ENCODE peak calls at places on chromosomes 6 and 20, in six cellular contexts. S, I, T, Y, C and N are unnamed samples.

GRCh38 chr6:122789078-122789861 is at the start of gene SMPDL3A:
- DNase-seq in S (peak), I (peak), T (peak), Y (peak), C (peak), N (peak)

GRCh38 chr6:16723833-16724232 is 37.4 kb downstream of the ATXN1 start:
- DNase-seq in S (peak), I (no peak), T (no peak), Y (peak), C (peak), N (peak)

GRCh38 chr6:37648465-37649330 is 49.0 kb downstream of the MDGA1 start:
- DNase-seq in S (no peak), I (no peak), T (peak), Y (no peak), C (no peak), N (no peak)

GRCh38 chr6:127971945-127972391 is 71.1 kb upstream of the THEMIS start:
- DNase-seq in S (peak), I (no peak), T (no peak), Y (no peak), C (peak), N (peak)

GRCh38 chr6:33850294-33850693 is 46.5 kb upstream of the MLN start:
- DNase-seq in S (no peak), I (peak), T (no peak), Y (no peak), C (no peak), N (no peak)

GRCh38 chr6:4661391-4661790 is 114.8 kb upstream of the CDYL start:
- DNase-seq in S (no peak), I (no peak), T (no peak), Y (no peak), C (no peak), N (no peak)

GRCh38 chr6:81241717-81242116 is 510.8 kb downstream of the TENT5A start:
- DNase-seq in S (peak), I (no peak), T (no peak), Y (no peak), C (peak), N (peak)

GRCh38 chr20:53622247-53623114 is 28.8 kb upstream of the ZNF217 start:
- DNase-seq in S (peak), I (no peak), T (no peak), Y (no peak), C (no peak), N (no peak)

GRCh38 chr6:151317995-151318365 is 73.4 kb downstream of the ZBTB2 start:
- DNase-seq in S (no peak), I (no peak), T (no peak), Y (no peak), C (no peak), N (no peak)

GRCh38 chr6:19463925-19464324 is 373.2 kb upstream of the ID4 start:
- DNase-seq in S (no peak), I (no peak), T (no peak), Y (no peak), C (no peak), N (no peak)

GRCh38 chr20:5706797-5707196 is 43.4 kb upstream of the SHLD1 start:
- DNase-seq in S (no peak), I (no peak), T (no peak), Y (no peak), C (no peak), N (no peak)

DNA sequence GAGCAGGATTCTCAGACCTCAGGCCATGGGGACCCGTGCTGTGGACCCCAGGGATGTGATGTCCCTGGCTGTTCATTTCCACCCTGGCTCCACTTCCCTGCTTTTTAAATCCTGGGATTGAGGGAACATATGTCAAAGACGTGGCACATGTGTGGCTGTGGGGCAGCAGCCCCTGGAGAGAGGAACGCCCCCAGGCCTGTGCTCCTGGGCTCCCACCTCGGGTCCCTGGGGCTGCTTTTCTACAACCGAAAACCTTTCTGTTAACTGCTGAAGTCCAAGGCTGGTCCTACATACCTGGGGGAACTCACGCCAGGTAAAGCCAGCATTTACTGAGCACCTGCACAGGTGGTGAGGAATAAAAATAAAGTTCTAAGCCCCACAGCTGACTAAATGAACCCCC is 102.3 kb upstream of the FRMD1 start:
- DNase-seq in S (no peak), I (no peak), T (no peak), Y (no peak), C (no peak), N (no peak)
- TF ChIP-seq POLR2A in S (no peak), I (no peak), T (no peak), Y (no peak), C (no peak), N (no peak)

GRCh38 chr20:64037498-64038213 is 1.7 kb downstream of the C20orf204 start:
- DNase-seq in S (no peak), I (no peak), T (peak), Y (no peak), C (no peak), N (no peak)

GRCh38 chr20:64035933-64036345 is at the start of gene C20orf204:
- DNase-seq in S (no peak), I (no peak), T (peak), Y (no peak), C (no peak), N (no peak)

GRCh38 chr20:64037199-64037497 is 1.2 kb downstream of the C20orf204 start:
- DNase-seq in S (no peak), I (no peak), T (no peak), Y (no peak), C (no peak), N (no peak)

GRCh38 chr20:64035066-64035932 is 683 bp upstream of the C20orf204 start:
- DNase-seq in S (no peak), I (no peak), T (no peak), Y (no peak), C (no peak), N (no peak)

GRCh38 chr20:64036346-64037198 is 590 bp downstream of the C20orf204 start:
- DNase-seq in S (no peak), I (no peak), T (peak), Y (no peak), C (no peak), N (no peak)
- TF ChIP-seq POLR2A in S (no peak), I (no peak), T (no peak), Y (no peak), C (peak), N (no peak)

GRCh38 chr6:44225579-44226325 is 2.4 kb downstream of the SLC29A1 start:
- DNase-seq in S (no peak), I (no peak), T (peak), Y (no peak), C (no peak), N (no peak)
- TF ChIP-seq POLR2A in S (no peak), I (no peak), T (no peak), Y (no peak), C (no peak), N (no peak)

GRCh38 chr6:41787219-41787917 is at the start of gene TOMM6:
- DNase-seq in S (peak), I (peak), T (peak), Y (peak), C (peak), N (peak)
- TF ChIP-seq POLR2A in S (peak), I (peak), T (peak), Y (peak), C (peak), N (peak)

GRCh38 chr6:28489366-28490190 is 26.0 kb downstream of the GPX6 start:
- DNase-seq in S (peak), I (peak), T (peak), Y (peak), C (peak), N (peak)
- TF ChIP-seq POLR2A in S (peak), I (no peak), T (peak), Y (no peak), C (no peak), N (peak)

GRCh38 chr6:166335378-166336366 is 6.7 kb downstream of the SFT2D1 start:
- DNase-seq in S (no peak), I (no peak), T (no peak), Y (no peak), C (no peak), N (no peak)

GRCh38 chr6:166333172-166333995 is 9.0 kb downstream of the SFT2D1 start:
- DNase-seq in S (no peak), I (no peak), T (no peak), Y (no peak), C (no peak), N (no peak)

GRCh38 chr6:166331503-166332133 is 10.7 kb downstream of the SFT2D1 start:
- DNase-seq in S (no peak), I (no peak), T (peak), Y (no peak), C (no peak), N (no peak)

GRCh38 chr6:166334878-166335277 is 7.5 kb downstream of the SFT2D1 start:
- DNase-seq in S (no peak), I (no peak), T (no peak), Y (no peak), C (no peak), N (no peak)

GRCh38 chr6:166330612-166331011 is 11.7 kb downstream of the SFT2D1 start:
- DNase-seq in S (no peak), I (peak), T (peak), Y (no peak), C (no peak), N (no peak)
- TF ChIP-seq POLR2A in S (no peak), I (no peak), T (no peak), Y (no peak), C (no peak), N (no peak)

DNA sequence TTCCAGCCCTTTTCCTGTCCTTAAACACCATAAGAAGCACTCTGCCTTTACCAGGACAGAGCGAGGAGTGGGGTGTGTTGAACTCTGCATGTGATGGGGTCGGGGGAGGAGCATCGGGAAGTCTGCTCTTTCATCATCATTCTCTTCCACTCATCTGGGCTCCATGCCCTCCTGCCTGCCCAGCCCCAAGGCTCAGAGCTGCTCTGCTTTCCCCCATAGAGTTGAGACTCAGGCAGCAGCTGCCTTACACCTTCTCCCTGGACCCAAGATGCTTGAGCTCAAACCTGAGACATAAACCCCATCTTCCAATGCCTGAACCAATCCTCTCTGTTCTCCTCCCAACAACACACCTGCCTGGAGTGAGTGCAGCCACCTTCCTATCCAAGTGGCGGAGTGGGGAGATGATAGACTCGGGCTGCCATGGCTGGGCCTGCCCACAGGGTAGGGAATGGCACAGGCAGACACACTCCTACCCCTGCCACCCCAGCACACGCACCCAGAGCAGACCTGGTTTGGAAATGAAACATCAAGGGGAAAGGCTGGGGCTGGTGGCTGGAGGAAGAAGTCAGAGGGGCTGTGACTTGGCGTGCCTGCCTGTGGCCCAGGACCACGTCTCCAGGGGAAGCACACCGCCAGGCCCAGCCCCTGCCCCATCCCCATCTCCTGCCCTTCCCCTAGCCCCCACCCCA is 28.4 kb downstream of the TFEB start:
- DNase-seq in S (no peak), I (peak), T (no peak), Y (peak), C (no peak), N (no peak)
- TF ChIP-seq POLR2A in S (no peak), I (no peak), T (no peak), Y (no peak), C (no peak), N (no peak)